ENCODE peak calls at places on chromosomes 7 and 10, in four cellular contexts. One of them, this sample, is unnamed.

GRCh38 chr10:84256510-84257342 is 11.9 kb downstream of the RGR start:
- DNase-seq in GM12878: no peak
- DNase-seq in HepG2: peak; percentile 22
- DNase-seq in H1: peak; percentile 91
- DNase-seq in this sample: peak; percentile 85

GRCh38 chr7:117124585-117125220 is 171.4 kb downstream of the ST7 start:
- DNase-seq in GM12878: peak; percentile 60
- DNase-seq in HepG2: peak; percentile 95
- DNase-seq in H1: no peak
- DNase-seq in this sample: peak; percentile 42

GRCh38 chr10:115996031-115996430 is 277.0 kb downstream of the GFRA1 start:
- DNase-seq in GM12878: no peak
- DNase-seq in HepG2: no peak
- DNase-seq in H1: no peak
- DNase-seq in this sample: no peak

GRCh38 chr7:71835056-71835455 is 577.1 kb downstream of the CALN1 start:
- DNase-seq in GM12878: no peak
- DNase-seq in HepG2: no peak
- DNase-seq in H1: no peak
- DNase-seq in this sample: no peak

GRCh38 chr10:45553613-45554012 is 119.0 kb downstream of the ZFAND4 start:
- DNase-seq in GM12878: no peak
- DNase-seq in HepG2: no peak
- DNase-seq in H1: no peak
- DNase-seq in this sample: no peak

GRCh38 chr7:1935176-1936005 is 265.3 kb downstream of the ELFN1 start:
- DNase-seq in GM12878: no peak
- DNase-seq in HepG2: no peak
- DNase-seq in H1: no peak
- DNase-seq in this sample: no peak

GRCh38 chr7:30521532-30521931 is 16.9 kb upstream of the GGCT start:
- DNase-seq in GM12878: no peak
- DNase-seq in HepG2: no peak
- DNase-seq in H1: no peak
- DNase-seq in this sample: no peak

GRCh38 chr7:151813445-151813844 is 63.5 kb downstream of the PRKAG2 start:
- DNase-seq in GM12878: no peak
- DNase-seq in HepG2: no peak
- DNase-seq in H1: no peak
- DNase-seq in this sample: no peak

GRCh38 chr7:135169141-135169935 is 1.2 kb downstream of the CYREN start:
- DNase-seq in GM12878: no peak
- DNase-seq in HepG2: peak; percentile 65
- DNase-seq in H1: peak; percentile 70
- DNase-seq in this sample: peak; percentile 89

GRCh38 chr10:90723416-90724068 is 134.3 kb downstream of the HTR7 start:
- DNase-seq in GM12878: no peak
- DNase-seq in HepG2: no peak
- DNase-seq in H1: no peak
- DNase-seq in this sample: no peak

GRCh38 chr7:122056977-122057376 is 87.1 kb downstream of the AASS start:
- DNase-seq in GM12878: no peak
- DNase-seq in HepG2: no peak
- DNase-seq in H1: no peak
- DNase-seq in this sample: no peak

GRCh38 chr7:88200793-88201192 is 19.0 kb downstream of the SRI start:
- DNase-seq in GM12878: no peak
- DNase-seq in HepG2: no peak
- DNase-seq in H1: no peak
- DNase-seq in this sample: no peak

GRCh38 chr10:23432161-23432560 is 6.7 kb upstream of the OTUD1 start:
- DNase-seq in GM12878: no peak
- DNase-seq in HepG2: no peak
- DNase-seq in H1: no peak
- DNase-seq in this sample: no peak

GRCh38 chr7:101410743-101411476 is 48.2 kb downstream of the COL26A1 start:
- DNase-seq in GM12878: no peak
- DNase-seq in HepG2: peak; percentile 41
- DNase-seq in H1: peak; percentile 95
- DNase-seq in this sample: peak; percentile 56

GRCh38 chr7:43294080-43294630 is 181.7 kb downstream of the HECW1 start:
- DNase-seq in GM12878: no peak
- DNase-seq in HepG2: no peak
- DNase-seq in H1: no peak
- DNase-seq in this sample: no peak

GRCh38 chr7:17690030-17690429 is 250.3 kb downstream of the SNX13 start:
- DNase-seq in GM12878: peak; percentile 11
- DNase-seq in HepG2: no peak
- DNase-seq in H1: no peak
- DNase-seq in this sample: peak; percentile 7

GRCh38 chr10:20157314-20157713 is 341.1 kb downstream of the PLXDC2 start:
- DNase-seq in GM12878: no peak
- DNase-seq in HepG2: no peak
- DNase-seq in H1: no peak
- DNase-seq in this sample: no peak

GRCh38 chr7:131302876-131303707 is 24.6 kb upstream of the MKLN1 start:
- DNase-seq in GM12878: no peak
- DNase-seq in HepG2: peak; percentile 16
- DNase-seq in H1: no peak
- DNase-seq in this sample: no peak
- TF ChIP-seq HDAC6 in GM12878: no peak
- TF ChIP-seq HDAC6 in HepG2: no peak
- TF ChIP-seq HDAC6 in H1: no peak
- TF ChIP-seq HDAC6 in this sample: no peak

DNA sequence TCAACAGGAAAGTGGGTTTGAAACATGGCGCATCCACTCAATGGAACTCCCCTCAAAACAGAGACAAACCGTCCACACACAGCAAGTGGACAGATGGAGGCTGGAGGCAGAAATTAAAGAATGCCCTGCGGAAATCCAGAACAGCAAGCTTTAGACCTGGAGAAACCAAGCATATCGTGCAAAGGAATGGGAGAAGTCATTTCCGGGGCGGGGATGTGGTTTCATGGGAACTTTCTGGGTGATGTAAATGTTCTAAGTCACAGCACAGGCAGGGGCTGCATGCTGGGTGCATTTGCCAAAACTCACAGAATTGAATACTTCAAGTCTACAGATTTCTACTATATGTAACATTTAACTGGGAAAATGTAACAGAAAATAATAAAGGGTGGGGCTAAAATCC is 213.0 kb downstream of the PTPRN2 start:
- DNase-seq in GM12878: no peak
- DNase-seq in HepG2: no peak
- DNase-seq in H1: no peak
- DNase-seq in this sample: no peak
- TF ChIP-seq HDAC6 in GM12878: no peak
- TF ChIP-seq HDAC6 in HepG2: no peak
- TF ChIP-seq HDAC6 in H1: no peak
- TF ChIP-seq HDAC6 in this sample: no peak

DNA sequence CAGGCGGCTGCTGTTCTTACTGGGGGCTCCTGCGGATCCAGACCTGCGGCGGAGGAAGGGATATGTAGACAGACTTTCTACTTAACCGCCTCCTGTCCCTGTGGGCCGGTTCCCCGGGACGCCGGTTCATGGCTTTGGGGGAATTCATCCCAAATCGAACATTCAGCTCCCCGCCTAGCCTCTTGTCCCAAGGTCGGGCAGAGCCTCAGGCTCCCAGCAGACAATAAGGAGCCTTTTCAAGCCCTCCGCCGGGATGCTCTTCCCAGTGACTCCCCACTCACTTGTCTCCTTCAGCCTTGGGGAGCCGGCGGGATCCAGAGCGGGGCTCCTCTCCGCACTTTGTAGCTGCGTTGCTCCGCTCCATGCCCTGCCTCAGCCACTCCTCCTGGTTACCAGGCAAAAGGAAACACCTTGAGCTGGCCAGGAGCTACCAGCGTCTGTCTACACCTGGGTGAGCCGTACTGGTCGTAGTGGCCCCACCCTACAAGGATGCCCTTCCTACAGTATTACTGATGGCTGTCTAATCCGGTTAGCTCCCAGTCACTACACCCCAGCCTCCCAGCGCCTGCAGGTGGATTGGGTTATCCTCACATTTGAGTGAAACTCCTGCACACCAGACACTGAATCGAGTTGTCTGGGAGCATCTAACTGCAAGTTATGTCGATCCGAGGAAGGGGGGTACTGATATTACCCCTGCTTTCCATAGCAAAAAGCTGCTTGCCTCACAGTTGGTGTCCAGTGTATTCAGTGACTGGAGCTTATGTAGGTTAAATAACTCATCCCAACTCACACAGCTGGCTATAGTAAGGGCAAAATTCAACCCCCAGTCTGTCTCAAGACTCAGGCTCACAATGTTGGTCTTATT is at the start of gene C10orf95:
- DNase-seq in GM12878: no peak
- DNase-seq in HepG2: no peak
- DNase-seq in H1: no peak
- DNase-seq in this sample: no peak
- TF ChIP-seq HDAC6 in GM12878: no peak
- TF ChIP-seq HDAC6 in HepG2: no peak
- TF ChIP-seq HDAC6 in H1: no peak
- TF ChIP-seq HDAC6 in this sample: no peak

DNA sequence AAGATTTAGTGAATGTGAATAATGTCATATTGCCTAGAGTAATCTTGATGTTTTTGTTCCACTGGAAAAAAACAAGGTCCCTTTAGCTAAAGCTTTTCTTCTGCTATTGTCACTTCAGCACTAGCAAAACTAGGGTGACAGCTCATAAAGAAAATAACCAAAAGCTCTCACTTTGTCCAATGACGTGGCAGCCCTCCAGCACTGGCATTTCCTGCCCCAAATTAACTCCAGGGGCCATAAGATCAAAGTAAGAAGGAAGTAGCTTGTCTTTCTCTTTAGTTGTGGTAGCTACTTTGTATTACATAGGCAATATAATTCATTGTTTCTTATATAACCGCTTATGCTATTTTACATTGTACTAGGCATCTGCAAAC is 47.3 kb downstream of the LRRN3 start:
- DNase-seq in GM12878: peak; percentile 72
- DNase-seq in HepG2: no peak
- DNase-seq in H1: no peak
- DNase-seq in this sample: no peak
- TF ChIP-seq HDAC6 in GM12878: no peak
- TF ChIP-seq HDAC6 in HepG2: no peak
- TF ChIP-seq HDAC6 in H1: no peak
- TF ChIP-seq HDAC6 in this sample: no peak

GRCh38 chr10:119726291-119727261 is 726 bp downstream of the INPP5F start:
- DNase-seq in GM12878: no peak
- DNase-seq in HepG2: no peak
- DNase-seq in H1: peak; percentile 84
- DNase-seq in this sample: no peak
- TF ChIP-seq HDAC6 in GM12878: no peak
- TF ChIP-seq HDAC6 in HepG2: no peak
- TF ChIP-seq HDAC6 in H1: no peak
- TF ChIP-seq HDAC6 in this sample: no peak